ENCODE peak calls at places on chromosomes 6 and 20, in six cellular contexts. One of them, this sample, is unnamed.

GRCh38 chr6:38215651-38216319 is 396.3 kb downstream of the ZFAND3 start:
- DNase-seq in stimulated activated CD8-positive, alpha-beta memory T cell treated with anti-CD3 and anti-CD28 coated beads, Interleukin-7, amount 100 ng/mL, for 48 hours: no peak
- DNase-seq in effector CD8-positive, alpha-beta T cell: no peak
- DNase-seq in cortex of kidney: no peak
- DNase-seq in LoVo: no peak
- DNase-seq in activated CD8-positive, alpha-beta T cell treated with anti-CD3 and anti-CD28 coated beads, Interleukin-2, amount 10 ng/mL, durations not matched to agents 7 days and 5 days: no peak
- DNase-seq in this sample: no peak

GRCh38 chr6:5215799-5216198 is 45.0 kb downstream of the LYRM4 start:
- DNase-seq in activated CD8-positive, alpha-beta T cell treated with anti-CD3 and anti-CD28 coated beads, Interleukin-2, amount 10 ng/mL, durations not matched to agents 7 days and 5 days: no peak
- DNase-seq in cortex of kidney: no peak
- DNase-seq in LoVo: no peak
- DNase-seq in effector CD8-positive, alpha-beta T cell: no peak
- DNase-seq in stimulated activated CD8-positive, alpha-beta memory T cell treated with anti-CD3 and anti-CD28 coated beads, Interleukin-7, amount 100 ng/mL, for 48 hours: no peak
- DNase-seq in this sample: no peak

GRCh38 chr6:164107297-164107995 is 692.9 kb downstream of the QKI start:
- DNase-seq in cortex of kidney: no peak
- DNase-seq in stimulated activated CD8-positive, alpha-beta memory T cell treated with anti-CD3 and anti-CD28 coated beads, Interleukin-7, amount 100 ng/mL, for 48 hours: no peak
- DNase-seq in effector CD8-positive, alpha-beta T cell: no peak
- DNase-seq in LoVo: peak; percentile 20
- DNase-seq in activated CD8-positive, alpha-beta T cell treated with anti-CD3 and anti-CD28 coated beads, Interleukin-2, amount 10 ng/mL, durations not matched to agents 7 days and 5 days: no peak
- DNase-seq in this sample: no peak

GRCh38 chr6:15313367-15313766 is 67.5 kb downstream of the JARID2 start:
- DNase-seq in stimulated activated CD8-positive, alpha-beta memory T cell treated with anti-CD3 and anti-CD28 coated beads, Interleukin-7, amount 100 ng/mL, for 48 hours: no peak
- DNase-seq in cortex of kidney: no peak
- DNase-seq in effector CD8-positive, alpha-beta T cell: no peak
- DNase-seq in LoVo: no peak
- DNase-seq in activated CD8-positive, alpha-beta T cell treated with anti-CD3 and anti-CD28 coated beads, Interleukin-2, amount 10 ng/mL, durations not matched to agents 7 days and 5 days: no peak
- DNase-seq in this sample: no peak

GRCh38 chr20:9926476-9926875 is 87.6 kb upstream of the PAK5 start:
- DNase-seq in effector CD8-positive, alpha-beta T cell: no peak
- DNase-seq in cortex of kidney: no peak
- DNase-seq in activated CD8-positive, alpha-beta T cell treated with anti-CD3 and anti-CD28 coated beads, Interleukin-2, amount 10 ng/mL, durations not matched to agents 7 days and 5 days: no peak
- DNase-seq in stimulated activated CD8-positive, alpha-beta memory T cell treated with anti-CD3 and anti-CD28 coated beads, Interleukin-7, amount 100 ng/mL, for 48 hours: no peak
- DNase-seq in LoVo: no peak
- DNase-seq in this sample: no peak

GRCh38 chr6:157563611-157564284 is 182.8 kb downstream of the ZDHHC14 start:
- DNase-seq in activated CD8-positive, alpha-beta T cell treated with anti-CD3 and anti-CD28 coated beads, Interleukin-2, amount 10 ng/mL, durations not matched to agents 7 days and 5 days: peak; percentile 54
- DNase-seq in stimulated activated CD8-positive, alpha-beta memory T cell treated with anti-CD3 and anti-CD28 coated beads, Interleukin-7, amount 100 ng/mL, for 48 hours: peak; percentile 5
- DNase-seq in LoVo: no peak
- DNase-seq in effector CD8-positive, alpha-beta T cell: no peak
- DNase-seq in cortex of kidney: no peak
- DNase-seq in this sample: no peak

GRCh38 chr6:166559211-166559610 is 27.3 kb downstream of the RAMACL start:
- DNase-seq in stimulated activated CD8-positive, alpha-beta memory T cell treated with anti-CD3 and anti-CD28 coated beads, Interleukin-7, amount 100 ng/mL, for 48 hours: no peak
- DNase-seq in LoVo: no peak
- DNase-seq in effector CD8-positive, alpha-beta T cell: no peak
- DNase-seq in activated CD8-positive, alpha-beta T cell treated with anti-CD3 and anti-CD28 coated beads, Interleukin-2, amount 10 ng/mL, durations not matched to agents 7 days and 5 days: no peak
- DNase-seq in cortex of kidney: no peak
- DNase-seq in this sample: no peak

GRCh38 chr6:170110201-170111140 is 180.4 kb downstream of the DLL1 start:
- DNase-seq in effector CD8-positive, alpha-beta T cell: no peak
- DNase-seq in stimulated activated CD8-positive, alpha-beta memory T cell treated with anti-CD3 and anti-CD28 coated beads, Interleukin-7, amount 100 ng/mL, for 48 hours: no peak
- DNase-seq in activated CD8-positive, alpha-beta T cell treated with anti-CD3 and anti-CD28 coated beads, Interleukin-2, amount 10 ng/mL, durations not matched to agents 7 days and 5 days: no peak
- DNase-seq in cortex of kidney: no peak
- DNase-seq in LoVo: no peak
- DNase-seq in this sample: no peak

GRCh38 chr6:37985355-37985754 is 165.8 kb downstream of the ZFAND3 start:
- DNase-seq in activated CD8-positive, alpha-beta T cell treated with anti-CD3 and anti-CD28 coated beads, Interleukin-2, amount 10 ng/mL, durations not matched to agents 7 days and 5 days: peak; percentile 55
- DNase-seq in LoVo: no peak
- DNase-seq in effector CD8-positive, alpha-beta T cell: no peak
- DNase-seq in cortex of kidney: no peak
- DNase-seq in stimulated activated CD8-positive, alpha-beta memory T cell treated with anti-CD3 and anti-CD28 coated beads, Interleukin-7, amount 100 ng/mL, for 48 hours: peak; percentile 40
- DNase-seq in this sample: no peak

GRCh38 chr20:20393770-20394169 is 25.9 kb downstream of the INSM1 start:
- DNase-seq in activated CD8-positive, alpha-beta T cell treated with anti-CD3 and anti-CD28 coated beads, Interleukin-2, amount 10 ng/mL, durations not matched to agents 7 days and 5 days: no peak
- DNase-seq in effector CD8-positive, alpha-beta T cell: no peak
- DNase-seq in cortex of kidney: no peak
- DNase-seq in stimulated activated CD8-positive, alpha-beta memory T cell treated with anti-CD3 and anti-CD28 coated beads, Interleukin-7, amount 100 ng/mL, for 48 hours: no peak
- DNase-seq in LoVo: no peak
- DNase-seq in this sample: no peak

GRCh38 chr6:168959696-168960095 is 293.9 kb downstream of the THBS2 start:
- DNase-seq in cortex of kidney: no peak
- DNase-seq in effector CD8-positive, alpha-beta T cell: no peak
- DNase-seq in stimulated activated CD8-positive, alpha-beta memory T cell treated with anti-CD3 and anti-CD28 coated beads, Interleukin-7, amount 100 ng/mL, for 48 hours: no peak
- DNase-seq in LoVo: no peak
- DNase-seq in activated CD8-positive, alpha-beta T cell treated with anti-CD3 and anti-CD28 coated beads, Interleukin-2, amount 10 ng/mL, durations not matched to agents 7 days and 5 days: no peak
- DNase-seq in this sample: no peak

This sample was measured in NCI-H1930.